ENCODE peak calls at places on chromosomes 5 and 9, in ten cellular contexts. S is prostate gland, R is K562, Y is IMR-90, D is lower leg skin, E is spleen, N is ovary, U is sigmoid colon, H is uterus, Z is tibial nerve. W is an unnamed sample.

GRCh38 chr5:113163328-113163727 is 186.7 kb downstream of the DCP2 start:
- DNase-seq in S (no peak), R (no peak), Y (peak), D (no peak), E (no peak), N (no peak), U (no peak), H (no peak), Z (no peak), W (no peak)

GRCh38 chr5:93894471-93895354 is 153.3 kb upstream of the POU5F2 start:
- DNase-seq in S (no peak), R (no peak), Y (peak), D (no peak), E (no peak), N (no peak), U (no peak), H (no peak), Z (no peak), W (no peak)

GRCh38 chr5:179308563-179309382 is 36.5 kb downstream of the ADAMTS2 start:
- DNase-seq in S (no peak), R (no peak), Y (no peak), D (no peak), E (peak), N (no peak), U (peak), H (no peak), Z (no peak), W (peak)

GRCh38 chr5:138932171-138932810 is 57.2 kb upstream of the LRRTM2 start:
- DNase-seq in S (no peak), R (no peak), Y (no peak), D (peak), E (no peak), N (no peak), U (no peak), H (no peak), Z (no peak), W (no peak)

GRCh38 chr5:38922199-38922598 is 76.4 kb downstream of the OSMR start:
- DNase-seq in S (peak), R (peak), Y (peak), D (no peak), E (no peak), N (peak), U (no peak), H (no peak), Z (peak), W (no peak)

GRCh38 chr9:89165341-89165740 is 13.3 kb downstream of the SHC3 start:
- DNase-seq in S (no peak), R (no peak), Y (no peak), D (no peak), E (no peak), N (no peak), U (no peak), H (no peak), Z (no peak), W (no peak)

GRCh38 chr5:61881821-61882220 is 424.2 kb upstream of the KIF2A start:
- DNase-seq in S (no peak), R (no peak), Y (peak), D (no peak), E (no peak), N (no peak), U (no peak), H (no peak), Z (no peak), W (no peak)

GRCh38 chr5:10485142-10485795 is 43.6 kb downstream of the ROPN1L start:
- DNase-seq in S (no peak), R (peak), Y (peak), D (no peak), E (peak), N (no peak), U (peak), H (no peak), Z (peak), W (no peak)

GRCh38 chr5:138610468-138611294 is 35.5 kb upstream of the HSPA9 start:
- DNase-seq in S (no peak), R (peak), Y (no peak), D (no peak), E (no peak), N (peak), U (peak), H (no peak), Z (no peak), W (no peak)

GRCh38 chr9:68619056-68619455 is 78.4 kb upstream of the TMEM252 start:
- DNase-seq in S (no peak), R (peak), Y (no peak), D (no peak), E (no peak), N (no peak), U (no peak), H (no peak), Z (no peak), W (no peak)

GRCh38 chr5:131104169-131104775 is 60.8 kb downstream of the HINT1 start:
- DNase-seq in S (no peak), R (no peak), Y (no peak), D (no peak), E (no peak), N (no peak), U (no peak), H (no peak), Z (no peak), W (no peak)

GRCh38 chr5:41695920-41696582 is 174.2 kb downstream of the OXCT1 start:
- DNase-seq in S (no peak), R (peak), Y (no peak), D (no peak), E (no peak), N (no peak), U (no peak), H (no peak), Z (no peak), W (no peak)

GRCh38 chr9:86407022-86407421 is 52.8 kb upstream of the TUT7 start:
- DNase-seq in S (peak), R (peak), Y (peak), D (no peak), E (no peak), N (no peak), U (no peak), H (peak), Z (no peak), W (no peak)

GRCh38 chr9:127132375-127132774 is 9.9 kb upstream of the ANGPTL2 start:
- DNase-seq in S (no peak), R (no peak), Y (no peak), D (peak), E (no peak), N (peak), U (peak), H (no peak), Z (no peak), W (no peak)

GRCh38 chr9:127131871-127132270 is 9.4 kb upstream of the ANGPTL2 start:
- DNase-seq in S (no peak), R (no peak), Y (peak), D (peak), E (no peak), N (peak), U (peak), H (no peak), Z (no peak), W (no peak)

GRCh38 chr9:127133739-127134167 is 11.3 kb upstream of the ANGPTL2 start:
- DNase-seq in S (peak), R (no peak), Y (peak), D (peak), E (no peak), N (peak), U (peak), H (peak), Z (peak), W (peak)

GRCh38 chr9:127135056-127135745 is 12.8 kb upstream of the ANGPTL2 start:
- DNase-seq in S (no peak), R (no peak), Y (no peak), D (peak), E (no peak), N (peak), U (no peak), H (no peak), Z (no peak), W (no peak)

DNA sequence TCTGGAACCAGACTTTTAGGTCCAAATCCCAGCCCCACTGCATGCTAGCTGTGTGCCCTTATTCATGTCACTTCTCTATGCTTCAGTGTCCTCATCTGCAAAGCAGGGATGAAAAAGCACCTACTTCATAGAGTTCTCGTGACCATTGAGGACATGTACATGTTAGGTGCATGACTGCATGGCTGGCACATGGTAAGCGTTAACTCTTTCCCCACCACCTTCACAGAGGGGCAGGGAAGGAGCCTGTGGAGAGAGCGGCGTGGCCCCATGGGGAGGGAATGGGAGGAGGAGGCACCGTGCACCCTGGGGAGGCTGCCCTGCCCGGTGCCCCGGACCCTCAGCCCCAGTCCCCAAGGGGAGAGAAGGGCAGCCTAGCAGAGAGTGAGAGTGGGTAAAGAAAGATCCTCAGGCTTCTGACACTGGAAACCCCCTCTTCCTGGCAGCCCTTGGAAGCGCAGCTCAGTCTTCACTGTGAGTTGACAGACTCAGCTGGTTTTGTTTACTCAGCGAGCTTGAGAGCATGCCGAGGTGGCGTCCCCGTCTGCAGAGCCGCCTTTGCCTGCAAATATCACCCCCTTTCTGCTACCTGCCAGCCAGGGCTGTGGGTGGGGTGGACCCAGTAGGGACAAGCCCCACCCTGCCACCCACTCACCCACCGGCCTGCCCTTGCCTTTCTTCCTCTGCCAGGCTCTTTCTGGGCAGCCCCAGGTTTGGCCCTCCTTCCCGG is 10.6 kb upstream of the ANGPTL2 start:
- DNase-seq in S (peak), R (no peak), Y (peak), D (peak), E (no peak), N (peak), U (peak), H (no peak), Z (no peak), W (peak)
- H3K4me3 ChIP-seq in S (no peak), R (no peak), Y (no peak), D (no peak), E (no peak), N (no peak), U (no peak), H (no peak), Z (no peak), W (no peak)

GRCh38 chr5:111512406-111513174 is at the start of gene STARD4:
- DNase-seq in S (peak), R (peak), Y (peak), D (peak), E (peak), N (peak), U (peak), H (peak), Z (peak), W (peak)
- TF ChIP-seq POLR2A in S (peak), R (peak), Y (peak), D (no peak), E (peak), N (peak), U (peak), H (peak), Z (peak), W (peak)

GRCh38 chr9:22514866-22515265 is 68.2 kb downstream of the DMRTA1 start:
- DNase-seq in S (no peak), R (no peak), Y (no peak), D (no peak), E (no peak), N (no peak), U (no peak), H (no peak), Z (no peak), W (no peak)
- TF ChIP-seq CTCF in S (no peak), R (no peak), Y (no peak), D (no peak), E (no peak), N (no peak), U (no peak), H (no peak), Z (no peak), W (no peak)

GRCh38 chr5:79056847-79057246 is 12.6 kb downstream of the DMGDH start:
- DNase-seq in S (no peak), R (no peak), Y (no peak), D (no peak), E (no peak), N (no peak), U (no peak), H (no peak), Z (no peak), W (no peak)

GRCh38 chr5:79062431-79062830 is 7.0 kb downstream of the DMGDH start:
- DNase-seq in S (no peak), R (no peak), Y (no peak), D (no peak), E (no peak), N (no peak), U (no peak), H (no peak), Z (no peak), W (no peak)

GRCh38 chr5:79055017-79055416 is 14.5 kb downstream of the DMGDH start:
- DNase-seq in S (no peak), R (no peak), Y (no peak), D (no peak), E (no peak), N (no peak), U (no peak), H (no peak), Z (no peak), W (no peak)

GRCh38 chr5:79059674-79060073 is 9.8 kb downstream of the DMGDH start:
- DNase-seq in S (no peak), R (no peak), Y (no peak), D (no peak), E (no peak), N (no peak), U (no peak), H (no peak), Z (no peak), W (no peak)
- H3K4me3 ChIP-seq in S (no peak), R (no peak), Y (no peak), D (no peak), E (no peak), N (no peak), U (no peak), H (no peak), Z (no peak), W (no peak)

GRCh38 chr5:148146487-148146886 is 21.9 kb upstream of the SPINK14 start:
- DNase-seq in S (no peak), R (no peak), Y (no peak), D (no peak), E (no peak), N (no peak), U (no peak), H (no peak), Z (no peak), W (no peak)
- TF ChIP-seq POLR2A in S (no peak), R (no peak), Y (no peak), D (no peak), E (no peak), N (no peak), U (no peak), H (no peak), Z (no peak), W (no peak)